ENCODE peak calls at places on chromosomes 11 and 22, in nine cellular contexts. I is kidney; X is fibroblast of lung; V is Peyer's patch; O is mesendoderm; K is CD4-positive, alpha-beta memory T cell; D is psoas muscle; B is CD4-positive, CD25-positive, alpha-beta regulatory T cell; P is lower lobe of right lung. H is an unnamed sample. For H3K4me1, the result is how much of the 10 kb centered on the place peaks cover.

GRCh38 chr11:102393272-102393730 is 46.3 kb downstream of the BIRC2 start:
- DNase-seq in I (no peak), X (no peak), V (no peak), O (no peak), K (no peak), D (no peak), B (no peak), P (no peak), H (no peak)

GRCh38 chr11:113876074-113876797 is 864 bp upstream of the USP28 start:
- DNase-seq in I (peak), X (no peak), V (peak), O (no peak), K (no peak), D (no peak), B (no peak), P (no peak), H (no peak)

GRCh38 chr11:73969991-73970800 is 12.4 kb downstream of the UCP2 start:
- DNase-seq in I (peak), X (no peak), V (no peak), O (no peak), K (no peak), D (no peak), B (no peak), P (peak), H (no peak)

GRCh38 chr11:123587044-123587443 is 67.4 kb downstream of the SCN3B start:
- DNase-seq in I (no peak), X (no peak), V (no peak), O (no peak), K (no peak), D (no peak), B (no peak), P (no peak), H (no peak)

GRCh38 chr11:10490032-10490397 is 35.0 kb downstream of the AMPD3 start:
- DNase-seq in I (no peak), X (no peak), V (no peak), O (no peak), K (no peak), D (no peak), B (no peak), P (no peak), H (no peak)

GRCh38 chr11:43963221-43963620 is 20.8 kb downstream of the C11orf96 start:
- DNase-seq in I (no peak), X (no peak), V (no peak), O (no peak), K (no peak), D (no peak), B (no peak), P (no peak), H (no peak)

GRCh38 chr22:47371263-47372090 is 609.0 kb downstream of the TBC1D22A start:
- DNase-seq in I (no peak), X (no peak), V (no peak), O (no peak), K (no peak), D (no peak), B (no peak), P (peak), H (no peak)

GRCh38 chr11:20497124-20497792 is 102.2 kb upstream of the SLC6A5 start:
- DNase-seq in I (no peak), X (no peak), V (no peak), O (no peak), K (no peak), D (no peak), B (no peak), P (no peak), H (no peak)

GRCh38 chr11:110431212-110432073 is 1.7 kb downstream of the FDX1 start:
- DNase-seq in I (no peak), X (peak), V (no peak), O (no peak), K (no peak), D (no peak), B (no peak), P (no peak), H (no peak)

GRCh38 chr22:49112661-49113626 is 714.7 kb downstream of the BRD1 start:
- DNase-seq in I (no peak), X (no peak), V (no peak), O (no peak), K (no peak), D (no peak), B (no peak), P (no peak), H (no peak)

GRCh38 chr11:8079111-8079675 is 1.8 kb upstream of the TUB start:
- DNase-seq in I (no peak), X (no peak), V (no peak), O (no peak), K (no peak), D (no peak), B (no peak), P (no peak), H (no peak)

GRCh38 chr11:130580372-130580771 is 131.9 kb downstream of the ADAMTS15 start:
- DNase-seq in I (no peak), X (peak), V (no peak), O (peak), K (no peak), D (no peak), B (no peak), P (no peak), H (no peak)

GRCh38 chr11:122706261-122706660 is 50.7 kb downstream of the UBASH3B start:
- DNase-seq in I (no peak), X (peak), V (no peak), O (no peak), K (no peak), D (no peak), B (no peak), P (no peak), H (no peak)

GRCh38 chr22:23683545-23683944 is 7.3 kb upstream of the RGL4 start:
- DNase-seq in I (no peak), X (no peak), V (no peak), O (no peak), K (no peak), D (no peak), B (no peak), P (no peak), H (no peak)

GRCh38 chr22:41094036-41094435 is 1.6 kb downstream of the EP300 start:
- DNase-seq in I (no peak), X (peak), V (no peak), O (peak), K (no peak), D (no peak), B (no peak), P (no peak), H (no peak)

GRCh38 chr11:86669424-86669823 is 3.0 kb downstream of the ME3 start:
- DNase-seq in I (no peak), X (no peak), V (no peak), O (peak), K (no peak), D (no peak), B (no peak), P (no peak), H (no peak)

GRCh38 chr11:11735586-11735985 is 106.2 kb upstream of the USP47 start:
- DNase-seq in I (no peak), X (no peak), V (no peak), O (peak), K (no peak), D (no peak), B (no peak), P (no peak), H (no peak)

GRCh38 chr11:34427171-34427805 is 11.4 kb upstream of the CAT start:
- DNase-seq in I (no peak), X (peak), V (no peak), O (peak), K (no peak), D (no peak), B (no peak), P (no peak), H (no peak)

GRCh38 chr11:39365809-39366436 is 2093.5 kb downstream of the LRRC4C start:
- DNase-seq in I (no peak), X (peak), V (no peak), O (peak), K (no peak), D (no peak), B (no peak), P (no peak), H (no peak)

GRCh38 chr11:132125855-132126841 is 755.7 kb downstream of the NTM start:
- DNase-seq in I (no peak), X (peak), V (no peak), O (peak), K (no peak), D (peak), B (peak), P (no peak), H (no peak)

GRCh38 chr22:25365491-25366261 is 146.2 kb downstream of the CRYBB2 start:
- DNase-seq in I (peak), X (no peak), V (no peak), O (no peak), K (no peak), D (no peak), B (no peak), P (peak), H (no peak)

GRCh38 chr11:1931326-1931725 is 11.8 kb downstream of the TNNT3 start:
- DNase-seq in I (peak), X (no peak), V (no peak), O (no peak), K (no peak), D (peak), B (no peak), P (no peak), H (no peak)

GRCh38 chr11:28674432-28675076 is 566.4 kb downstream of the METTL15 start:
- DNase-seq in I (peak), X (peak), V (no peak), O (peak), K (no peak), D (no peak), B (no peak), P (no peak), H (no peak)

GRCh38 chr22:37077802-37078448 is 26.4 kb downstream of the KCTD17 start:
- DNase-seq in I (no peak), X (peak), V (peak), O (peak), K (peak), D (peak), B (peak), P (peak), H (peak)

GRCh38 chr11:128964463-128964930 is 21.8 kb upstream of the TP53AIP1 start:
- DNase-seq in I (no peak), X (no peak), V (no peak), O (peak), K (no peak), D (no peak), B (no peak), P (no peak), H (no peak)

GRCh38 chr11:113906038-113906437 is 1.4 kb downstream of the HTR3B start:
- DNase-seq in I (no peak), X (peak), V (no peak), O (peak), K (no peak), D (no peak), B (no peak), P (no peak), H (no peak)

GRCh38 chr11:72451836-72452376 is 17.6 kb upstream of the CLPB start:
- DNase-seq in I (no peak), X (no peak), V (no peak), O (no peak), K (no peak), D (no peak), B (no peak), P (peak), H (no peak)

GRCh38 chr11:46671958-46672315 is 28.5 kb downstream of the ARHGAP1 start:
- DNase-seq in I (no peak), X (no peak), V (no peak), O (no peak), K (no peak), D (no peak), B (no peak), P (no peak), H (peak)
- H3K4me1 ChIP-seq in I (under half), X (under half), V (under half), O (under half), K (half or more), D (under half), B (half or more), P (under half), H (half or more)

GRCh38 chr11:66101055-66101454 is 31.0 kb downstream of the PACS1 start:
- DNase-seq in I (no peak), X (no peak), V (no peak), O (no peak), K (no peak), D (no peak), B (no peak), P (no peak), H (no peak)

GRCh38 chr11:66104057-66104638 is 34.1 kb downstream of the PACS1 start:
- DNase-seq in I (no peak), X (no peak), V (no peak), O (no peak), K (no peak), D (no peak), B (no peak), P (no peak), H (no peak)

GRCh38 chr11:66100272-66101037 is 30.4 kb downstream of the PACS1 start:
- DNase-seq in I (peak), X (peak), V (peak), O (no peak), K (peak), D (peak), B (peak), P (peak), H (peak)
- H3K4me3 ChIP-seq in I (no peak), X (no peak), V (peak), O (no peak), K (peak), D (no peak), B (peak), P (peak), H (peak)

GRCh38 chr22:38300197-38300945 is 16.9 kb downstream of the CSNK1E start:
- DNase-seq in I (peak), X (no peak), V (no peak), O (no peak), K (no peak), D (no peak), B (no peak), P (no peak), H (no peak)

GRCh38 chr22:38302906-38303305 is 14.3 kb downstream of the CSNK1E start:
- DNase-seq in I (no peak), X (no peak), V (no peak), O (no peak), K (no peak), D (no peak), B (no peak), P (no peak), H (no peak)

GRCh38 chr22:38304526-38304925 is 12.7 kb downstream of the CSNK1E start:
- DNase-seq in I (no peak), X (no peak), V (no peak), O (no peak), K (no peak), D (peak), B (no peak), P (no peak), H (no peak)

GRCh38 chr22:38305481-38306448 is 11.5 kb downstream of the CSNK1E start:
- DNase-seq in I (no peak), X (peak), V (peak), O (peak), K (peak), D (no peak), B (no peak), P (no peak), H (peak)

GRCh38 chr22:38303974-38304373 is 13.3 kb downstream of the CSNK1E start:
- DNase-seq in I (no peak), X (no peak), V (no peak), O (no peak), K (no peak), D (no peak), B (no peak), P (no peak), H (no peak)
- H3K27ac ChIP-seq in I (peak), X (peak), V (no peak), O (no peak), K (no peak), D (no peak), B (no peak), P (peak), H (no peak)

GRCh38 chr11:75635009-75635909 is 33.6 kb downstream of the MAP6 start:
- DNase-seq in I (peak), X (peak), V (no peak), O (peak), K (no peak), D (no peak), B (no peak), P (no peak), H (no peak)

GRCh38 chr11:75639752-75640151 is 29.1 kb downstream of the MAP6 start:
- DNase-seq in I (peak), X (peak), V (peak), O (peak), K (no peak), D (peak), B (no peak), P (peak), H (no peak)

GRCh38 chr11:75642402-75643113 is 26.3 kb downstream of the MAP6 start:
- DNase-seq in I (no peak), X (no peak), V (no peak), O (no peak), K (no peak), D (no peak), B (no peak), P (no peak), H (no peak)

GRCh38 chr11:75633409-75634011 is 35.3 kb downstream of the MAP6 start:
- DNase-seq in I (no peak), X (no peak), V (no peak), O (peak), K (no peak), D (no peak), B (no peak), P (no peak), H (no peak)

DNA sequence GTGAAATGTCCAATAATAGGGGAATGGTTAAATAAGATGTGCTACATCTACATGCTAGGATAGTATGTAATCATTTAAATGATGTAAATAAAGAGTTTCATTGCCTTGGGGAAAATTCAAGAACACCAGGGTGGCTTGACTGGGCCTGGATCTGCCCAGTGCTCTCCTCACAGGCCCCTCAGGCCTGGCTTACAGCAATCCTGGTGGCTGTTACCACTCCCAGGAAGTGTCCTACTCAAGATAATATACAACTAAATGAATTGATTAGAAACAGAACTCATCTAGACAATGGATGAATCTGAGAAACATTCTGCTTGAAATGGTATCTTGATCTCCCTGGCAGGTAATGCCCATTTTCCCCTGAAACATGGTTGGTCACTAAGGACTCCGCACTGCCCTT is 30.8 kb downstream of the MAP6 start:
- DNase-seq in I (no peak), X (no peak), V (no peak), O (no peak), K (no peak), D (no peak), B (no peak), P (no peak), H (no peak)
- H3K4me1 ChIP-seq in I (under half), X (under half), V (under half), O (under half), K (under half), D (under half), B (under half), P (under half), H (under half)

GRCh38 chr22:38751422-38752346 is 4.1 kb downstream of the SUN2 start:
- DNase-seq in I (peak), X (peak), V (peak), O (no peak), K (peak), D (peak), B (peak), P (peak), H (peak)
- H3K4me3 ChIP-seq in I (no peak), X (no peak), V (peak), O (no peak), K (peak), D (peak), B (peak), P (peak), H (peak)

GRCh38 chr22:27132896-27133500 is 475.6 kb downstream of the MIAT start:
- DNase-seq in I (no peak), X (no peak), V (no peak), O (no peak), K (no peak), D (no peak), B (no peak), P (no peak), H (no peak)
- H3K27ac ChIP-seq in I (no peak), X (no peak), V (no peak), O (no peak), K (no peak), D (no peak), B (no peak), P (no peak), H (no peak)